ENCODE peak calls at places on chromosome 2, in six cellular contexts. B is CD8-positive, alpha-beta T cell; V is nephron progenitor cell; A is PC-3; W is AG04450; L is endothelial cell. X is an unnamed sample.
A peak's percentile ranks its signal among the peaks of the same experiment; 100 is the strongest.

GRCh38 chr2:168731550-168732128 is 70.8 kb upstream of the NOSTRIN start:
- DNase-seq in B (no peak), V (no peak), A (peak; percentile 21), W (no peak), L (no peak), X (no peak)

GRCh38 chr2:233850745-233851144 is 3.6 kb downstream of the HJURP start:
- DNase-seq in B (no peak), V (no peak), A (no peak), W (no peak), L (no peak), X (no peak)

GRCh38 chr2:101976887-101977286 is 14.9 kb upstream of the IL1R2 start:
- DNase-seq in B (no peak), V (no peak), A (no peak), W (no peak), L (no peak), X (no peak)

GRCh38 chr2:85577386-85578242 is at the start of gene VAMP8:
- DNase-seq in B (peak; percentile 64), V (peak; percentile 37), A (peak; percentile 80), W (no peak), L (no peak), X (no peak)

GRCh38 chr2:201024518-201024917 is 47.0 kb downstream of the HYCC2 start:
- DNase-seq in B (no peak), V (no peak), A (no peak), W (no peak), L (no peak), X (no peak)

GRCh38 chr2:119430023-119430498 is 1.6 kb upstream of the TMEM37 start:
- DNase-seq in B (no peak), V (no peak), A (no peak), W (no peak), L (no peak), X (no peak)

GRCh38 chr2:113216321-113216720 is 42.5 kb downstream of the PSD4 start:
- DNase-seq in B (no peak), V (no peak), A (no peak), W (no peak), L (no peak), X (no peak)

GRCh38 chr2:70381821-70382220 is 80.0 kb upstream of the FAM136A start:
- DNase-seq in B (no peak), V (no peak), A (peak; percentile 59), W (no peak), L (no peak), X (no peak)

GRCh38 chr2:206733341-206733740 is 15.1 kb upstream of the DYTN start:
- DNase-seq in B (no peak), V (no peak), A (no peak), W (no peak), L (no peak), X (no peak)

GRCh38 chr2:30270166-30270565 is 38.8 kb downstream of the LBH start:
- DNase-seq in B (no peak), V (no peak), A (no peak), W (no peak), L (no peak), X (no peak)

GRCh38 chr2:65564299-65564698 is 131.9 kb upstream of the SPRED2 start:
- DNase-seq in B (no peak), V (no peak), A (no peak), W (no peak), L (no peak), X (no peak)

GRCh38 chr2:236689981-236690380 is 120.4 kb downstream of the ACKR3 start:
- DNase-seq in B (no peak), V (no peak), A (no peak), W (no peak), L (no peak), X (no peak)

GRCh38 chr2:236689393-236689700 is 119.7 kb downstream of the ACKR3 start:
- DNase-seq in B (no peak), V (no peak), A (no peak), W (no peak), L (no peak), X (no peak)

GRCh38 chr2:236688563-236689392 is 119.2 kb downstream of the ACKR3 start:
- DNase-seq in B (no peak), V (peak; percentile 49), A (no peak), W (no peak), L (no peak), X (no peak)

GRCh38 chr2:236691799-236692167 is 122.2 kb downstream of the ACKR3 start:
- DNase-seq in B (no peak), V (no peak), A (no peak), W (no peak), L (no peak), X (no peak)

DNA sequence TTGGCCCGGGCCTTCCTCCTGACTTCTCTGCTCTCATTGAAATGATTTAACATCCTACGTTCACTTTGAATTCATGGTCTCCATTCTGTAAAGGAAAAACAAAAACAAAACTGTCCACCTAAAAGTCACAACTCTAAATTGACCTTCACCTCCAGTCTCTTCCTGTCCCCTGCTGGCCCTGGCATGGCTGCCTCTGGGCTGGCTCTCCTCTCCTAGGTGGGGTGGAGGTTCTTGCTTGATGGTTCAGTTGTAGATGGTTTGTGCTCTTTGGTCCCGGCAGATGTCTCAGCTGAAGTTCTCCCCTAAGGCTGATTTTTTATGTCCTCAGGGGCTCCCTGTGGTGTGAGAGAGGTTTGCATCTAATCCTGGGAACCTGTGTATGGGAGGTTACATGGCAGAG is 121.1 kb downstream of the ACKR3 start:
- DNase-seq in B (no peak), V (no peak), A (no peak), W (no peak), L (no peak), X (no peak)
- TF ChIP-seq CTCF in B (no peak), V (no peak), A (no peak), W (no peak), L (no peak), X (no peak)

GRCh38 chr2:151946856-151947523 is 118.8 kb upstream of the ARL5A start:
- DNase-seq in B (peak; percentile 12), V (peak; percentile 40), A (peak; percentile 41), W (no peak), L (peak; percentile 40), X (peak; percentile 27)
- TF ChIP-seq CTCF in B (peak; percentile 41), V (peak; percentile 48), A (peak; percentile 69), W (peak; percentile 45), L (peak; percentile 65), X (no peak)

GRCh38 chr2:9097239-9097638 is 93.8 kb upstream of the MBOAT2 start:
- DNase-seq in B (no peak), V (no peak), A (no peak), W (no peak), L (no peak), X (no peak)

GRCh38 chr2:9094117-9094516 is 90.6 kb upstream of the MBOAT2 start:
- DNase-seq in B (no peak), V (no peak), A (no peak), W (no peak), L (no peak), X (no peak)

GRCh38 chr2:9095226-9095625 is 91.7 kb upstream of the MBOAT2 start:
- DNase-seq in B (no peak), V (no peak), A (no peak), W (no peak), L (no peak), X (no peak)

GRCh38 chr2:9096761-9097160 is 93.3 kb upstream of the MBOAT2 start:
- DNase-seq in B (no peak), V (no peak), A (no peak), W (no peak), L (no peak), X (no peak)

DNA sequence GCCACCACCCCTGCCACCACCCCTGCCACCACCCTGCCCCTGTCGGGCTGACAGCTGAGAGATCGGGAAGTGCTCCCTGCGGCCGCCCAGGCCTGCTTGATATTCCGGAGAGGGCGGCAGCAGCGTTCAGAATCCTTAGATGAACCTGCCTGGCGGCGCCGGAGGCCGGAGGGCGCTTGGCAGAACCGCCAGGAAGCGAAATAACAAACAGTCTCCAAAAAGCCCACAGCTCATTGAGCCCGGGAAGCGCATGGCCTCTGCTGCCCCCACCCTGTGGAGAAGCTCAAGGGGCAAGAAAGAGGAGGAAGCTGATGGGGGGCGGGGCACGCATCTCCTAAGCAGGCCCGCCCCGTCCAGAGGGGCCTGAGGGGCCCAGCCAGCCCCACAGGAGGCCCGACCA is 92.2 kb upstream of the MBOAT2 start:
- DNase-seq in B (no peak), V (peak; percentile 42), A (no peak), W (no peak), L (peak; percentile 28), X (no peak)
- TF ChIP-seq CTCF in B (no peak), V (no peak), A (no peak), W (peak; percentile 33), L (no peak), X (no peak)

GRCh38 chr2:120563616-120564015 is 172.1 kb upstream of the GLI2 start:
- DNase-seq in B (no peak), V (no peak), A (no peak), W (no peak), L (no peak), X (no peak)

GRCh38 chr2:120566331-120567035 is 169.2 kb upstream of the GLI2 start:
- DNase-seq in B (no peak), V (no peak), A (no peak), W (no peak), L (no peak), X (no peak)

GRCh38 chr2:120565929-120566328 is 169.7 kb upstream of the GLI2 start:
- DNase-seq in B (no peak), V (no peak), A (no peak), W (no peak), L (no peak), X (no peak)

GRCh38 chr2:120565095-120565460 is 170.6 kb upstream of the GLI2 start:
- DNase-seq in B (no peak), V (peak; percentile 51), A (no peak), W (no peak), L (no peak), X (no peak)

DNA sequence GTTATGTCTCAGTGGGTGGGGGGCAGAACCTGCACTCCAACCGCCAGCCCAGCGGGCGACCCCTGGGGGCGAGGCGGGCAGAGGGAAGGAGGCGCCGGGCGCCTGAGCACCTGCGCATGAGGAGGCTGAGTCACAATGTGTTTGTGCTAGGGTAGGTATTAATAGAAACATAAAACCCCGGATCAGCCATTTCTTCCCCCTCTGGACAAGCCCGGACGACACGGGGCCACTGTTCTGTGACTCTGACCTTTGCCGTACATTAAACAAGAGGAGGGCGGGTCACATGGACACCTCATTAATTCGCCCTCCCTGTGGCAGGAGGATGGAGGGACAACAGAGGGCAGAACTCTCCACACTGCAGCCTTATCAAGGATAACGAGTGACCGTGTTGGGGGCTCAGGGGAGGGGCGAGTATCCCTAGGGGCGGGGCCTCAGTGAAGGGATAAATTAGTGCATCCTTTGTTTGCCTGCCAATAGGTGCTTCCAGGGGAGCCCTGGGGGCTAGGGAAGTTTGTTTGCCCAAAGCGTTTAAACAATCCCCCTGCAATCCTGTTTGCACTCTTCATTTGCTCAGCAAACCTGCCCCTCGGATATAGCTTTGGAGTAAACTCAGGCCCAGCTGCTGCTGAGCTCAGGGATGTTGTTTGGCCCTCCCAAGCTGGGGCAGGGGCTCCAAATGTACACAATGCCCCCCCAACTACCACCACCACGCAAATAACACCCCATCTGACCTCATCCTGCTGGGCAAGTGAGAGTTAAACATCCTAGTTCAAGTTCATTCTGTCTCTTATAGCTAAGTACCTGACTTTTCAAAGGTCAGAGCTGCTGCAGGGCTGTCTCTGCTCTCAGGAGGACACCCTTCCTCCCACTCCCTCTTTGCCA is 171.2 kb upstream of the GLI2 start:
- DNase-seq in B (no peak), V (peak; percentile 66), A (no peak), W (no peak), L (no peak), X (no peak)
- TF ChIP-seq CTCF in B (no peak), V (no peak), A (no peak), W (no peak), L (no peak), X (no peak)

GRCh38 chr2:29212009-29212408 is 96.8 kb downstream of the CLIP4 start:
- DNase-seq in B (no peak), V (no peak), A (no peak), W (no peak), L (no peak), X (no peak)
- TF ChIP-seq CTCF in B (no peak), V (peak; percentile 24), A (no peak), W (peak; percentile 13), L (no peak), X (no peak)

GRCh38 chr2:219180961-219181360 is 2.9 kb downstream of the RETREG2 start:
- DNase-seq in B (no peak), V (no peak), A (no peak), W (no peak), L (no peak), X (no peak)
- TF ChIP-seq CTCF in B (no peak), V (no peak), A (no peak), W (no peak), L (no peak), X (no peak)